ENCODE peak calls at places on chromosome 4, in ten cellular contexts. Y, D, L, K, Q, T, C, X, M and H are unnamed samples.

GRCh38 chr4:139814285-139815015 is 148.8 kb downstream of the MGST2 start:
- DNase-seq in Y (no peak), D (no peak), L (peak), K (no peak), Q (no peak), T (no peak), C (no peak), X (no peak), M (no peak), H (no peak)

GRCh38 chr4:7402526-7402925 is 32.2 kb downstream of the PSAPL1 start:
- DNase-seq in Y (no peak), D (no peak), L (no peak), K (no peak), Q (no peak), T (no peak), C (no peak), X (no peak), M (no peak), H (no peak)

GRCh38 chr4:73692701-73693100 is 47.7 kb upstream of the CXCL8 start:
- DNase-seq in Y (no peak), D (no peak), L (no peak), K (no peak), Q (no peak), T (no peak), C (no peak), X (no peak), M (no peak), H (no peak)

GRCh38 chr4:134499074-134499473 is 297.5 kb upstream of the PABPC4L start:
- DNase-seq in Y (no peak), D (no peak), L (no peak), K (no peak), Q (no peak), T (no peak), C (no peak), X (no peak), M (no peak), H (no peak)

GRCh38 chr4:5839751-5840674 is 52.9 kb downstream of the CRMP1 start:
- DNase-seq in Y (no peak), D (no peak), L (no peak), K (no peak), Q (no peak), T (no peak), C (no peak), X (no peak), M (no peak), H (no peak)

GRCh38 chr4:41215969-41216293 is 1.6 kb upstream of the APBB2 start:
- DNase-seq in Y (no peak), D (no peak), L (no peak), K (no peak), Q (no peak), T (no peak), C (no peak), X (no peak), M (no peak), H (no peak)

GRCh38 chr4:25524616-25525146 is 131.0 kb upstream of the SLC34A2 start:
- DNase-seq in Y (no peak), D (no peak), L (no peak), K (no peak), Q (no peak), T (no peak), C (no peak), X (no peak), M (no peak), H (no peak)

GRCh38 chr4:148415500-148415899 is 26.7 kb downstream of the NR3C2 start:
- DNase-seq in Y (peak), D (no peak), L (no peak), K (no peak), Q (peak), T (no peak), C (no peak), X (no peak), M (no peak), H (peak)

GRCh38 chr4:84967292-84967651 is 782 bp upstream of the WDFY3 start:
- DNase-seq in Y (peak), D (no peak), L (peak), K (no peak), Q (no peak), T (no peak), C (peak), X (no peak), M (no peak), H (peak)

GRCh38 chr4:29560452-29560851 is 1159.7 kb upstream of the PCDH7 start:
- DNase-seq in Y (peak), D (no peak), L (no peak), K (no peak), Q (no peak), T (no peak), C (no peak), X (no peak), M (no peak), H (peak)

GRCh38 chr4:150297861-150298474 is 219.7 kb downstream of the DCLK2 start:
- DNase-seq in Y (peak), D (no peak), L (peak), K (no peak), Q (peak), T (peak), C (peak), X (peak), M (no peak), H (peak)